ENCODE peak calls at places on chromosomes 2 and 18, in seven cellular contexts. One of them, this sample, is unnamed.
A peak's percentile ranks its signal among the peaks of the same experiment; 100 is the strongest.

GRCh38 chr2:26520065-26520464 is 42.1 kb upstream of the OTOF start:
- DNase-seq in HCT116: no peak
- DNase-seq in K562: no peak
- DNase-seq in GM12878: no peak
- DNase-seq in HepG2: no peak
- DNase-seq in H1: no peak
- DNase-seq in SK-N-SH: no peak
- DNase-seq in this sample: no peak

GRCh38 chr2:229370484-229370883 is 99.4 kb upstream of the PID1 start:
- DNase-seq in HCT116: no peak
- DNase-seq in K562: no peak
- DNase-seq in GM12878: no peak
- DNase-seq in HepG2: no peak
- DNase-seq in H1: no peak
- DNase-seq in SK-N-SH: no peak
- DNase-seq in this sample: no peak

GRCh38 chr2:137957033-137957432 is 7.2 kb upstream of the HNMT start:
- DNase-seq in HCT116: no peak
- DNase-seq in K562: no peak
- DNase-seq in GM12878: no peak
- DNase-seq in HepG2: peak; percentile 80
- DNase-seq in H1: no peak
- DNase-seq in SK-N-SH: no peak
- DNase-seq in this sample: no peak

GRCh38 chr2:86787701-86788100 is 3.0 kb downstream of the CD8A start:
- DNase-seq in HCT116: no peak
- DNase-seq in K562: no peak
- DNase-seq in GM12878: no peak
- DNase-seq in HepG2: no peak
- DNase-seq in H1: no peak
- DNase-seq in SK-N-SH: peak; percentile 30
- DNase-seq in this sample: no peak

GRCh38 chr2:12074126-12074883 is 327.9 kb downstream of the LPIN1 start:
- DNase-seq in HCT116: no peak
- DNase-seq in K562: peak; percentile 83
- DNase-seq in GM12878: peak; percentile 67
- DNase-seq in HepG2: no peak
- DNase-seq in H1: no peak
- DNase-seq in SK-N-SH: peak; percentile 41
- DNase-seq in this sample: no peak

GRCh38 chr2:71941731-71942575 is 205.7 kb downstream of the CYP26B1 start:
- DNase-seq in HCT116: no peak
- DNase-seq in K562: no peak
- DNase-seq in GM12878: no peak
- DNase-seq in HepG2: no peak
- DNase-seq in H1: peak; percentile 28
- DNase-seq in SK-N-SH: no peak
- DNase-seq in this sample: no peak

GRCh38 chr2:42754021-42754775 is 9.7 kb downstream of the OXER1 start:
- DNase-seq in HCT116: no peak
- DNase-seq in K562: no peak
- DNase-seq in GM12878: peak; percentile 76
- DNase-seq in HepG2: no peak
- DNase-seq in H1: no peak
- DNase-seq in SK-N-SH: peak; percentile 72
- DNase-seq in this sample: no peak

GRCh38 chr2:223165423-223166214 is 113.6 kb downstream of the KCNE4 start:
- DNase-seq in HCT116: no peak
- DNase-seq in K562: no peak
- DNase-seq in GM12878: no peak
- DNase-seq in HepG2: no peak
- DNase-seq in H1: no peak
- DNase-seq in SK-N-SH: peak; percentile 35
- DNase-seq in this sample: no peak

GRCh38 chr2:71102981-71103681 is 26.9 kb downstream of the MCEE start:
- DNase-seq in HCT116: no peak
- DNase-seq in K562: no peak
- DNase-seq in GM12878: no peak
- DNase-seq in HepG2: no peak
- DNase-seq in H1: no peak
- DNase-seq in SK-N-SH: no peak
- DNase-seq in this sample: no peak

GRCh38 chr18:41436772-41437171 is 518.3 kb upstream of the PIK3C3 start:
- DNase-seq in HCT116: no peak
- DNase-seq in K562: no peak
- DNase-seq in GM12878: no peak
- DNase-seq in HepG2: no peak
- DNase-seq in H1: no peak
- DNase-seq in SK-N-SH: no peak
- DNase-seq in this sample: no peak

GRCh38 chr2:144274131-144274530 is 245.8 kb downstream of the ZEB2 start:
- DNase-seq in HCT116: no peak
- DNase-seq in K562: no peak
- DNase-seq in GM12878: no peak
- DNase-seq in HepG2: no peak
- DNase-seq in H1: no peak
- DNase-seq in SK-N-SH: no peak
- DNase-seq in this sample: no peak

GRCh38 chr18:23779696-23780303 is 90.5 kb downstream of the LAMA3 start:
- DNase-seq in HCT116: peak; percentile 12
- DNase-seq in K562: no peak
- DNase-seq in GM12878: no peak
- DNase-seq in HepG2: peak; percentile 54
- DNase-seq in H1: no peak
- DNase-seq in SK-N-SH: no peak
- DNase-seq in this sample: no peak

GRCh38 chr18:23778828-23779227 is 89.6 kb downstream of the LAMA3 start:
- DNase-seq in HCT116: no peak
- DNase-seq in K562: no peak
- DNase-seq in GM12878: no peak
- DNase-seq in HepG2: no peak
- DNase-seq in H1: no peak
- DNase-seq in SK-N-SH: no peak
- DNase-seq in this sample: no peak

GRCh38 chr18:23784811-23785245 is 95.6 kb downstream of the LAMA3 start:
- DNase-seq in HCT116: no peak
- DNase-seq in K562: no peak
- DNase-seq in GM12878: no peak
- DNase-seq in HepG2: no peak
- DNase-seq in H1: no peak
- DNase-seq in SK-N-SH: no peak
- DNase-seq in this sample: no peak
- TF ChIP-seq JUND in HCT116: no peak
- TF ChIP-seq JUND in K562: no peak
- TF ChIP-seq JUND in GM12878: no peak
- TF ChIP-seq JUND in HepG2: no peak
- TF ChIP-seq JUND in H1: no peak
- TF ChIP-seq JUND in SK-N-SH: no peak
- TF ChIP-seq JUND in this sample: no peak

GRCh38 chr18:48003426-48004349 is 73.2 kb upstream of the SMAD2 start:
- DNase-seq in HCT116: peak; percentile 72
- DNase-seq in K562: no peak
- DNase-seq in GM12878: no peak
- DNase-seq in HepG2: no peak
- DNase-seq in H1: no peak
- DNase-seq in SK-N-SH: no peak
- DNase-seq in this sample: no peak
- TF ChIP-seq JUND in HCT116: no peak
- TF ChIP-seq JUND in K562: no peak
- TF ChIP-seq JUND in GM12878: no peak
- TF ChIP-seq JUND in HepG2: no peak
- TF ChIP-seq JUND in H1: no peak
- TF ChIP-seq JUND in SK-N-SH: no peak
- TF ChIP-seq JUND in this sample: no peak

GRCh38 chr18:28177828-28178635 is 1.1 kb upstream of the CDH2 start:
- DNase-seq in HCT116: no peak
- DNase-seq in K562: no peak
- DNase-seq in GM12878: no peak
- DNase-seq in HepG2: peak; percentile 18
- DNase-seq in H1: peak; percentile 82
- DNase-seq in SK-N-SH: peak; percentile 93
- DNase-seq in this sample: peak; percentile 84

GRCh38 chr18:28176933-28177827 is at the start of gene CDH2:
- DNase-seq in HCT116: no peak
- DNase-seq in K562: no peak
- DNase-seq in GM12878: no peak
- DNase-seq in HepG2: peak; percentile 77
- DNase-seq in H1: peak; percentile 74
- DNase-seq in SK-N-SH: peak; percentile 92
- DNase-seq in this sample: peak; percentile 10

GRCh38 chr18:28175930-28176673 is 828 bp downstream of the CDH2 start:
- DNase-seq in HCT116: no peak
- DNase-seq in K562: no peak
- DNase-seq in GM12878: no peak
- DNase-seq in HepG2: no peak
- DNase-seq in H1: peak; percentile 72
- DNase-seq in SK-N-SH: peak; percentile 64
- DNase-seq in this sample: no peak

GRCh38 chr18:28176674-28176932 is 327 bp downstream of the CDH2 start:
- DNase-seq in HCT116: no peak
- DNase-seq in K562: no peak
- DNase-seq in GM12878: no peak
- DNase-seq in HepG2: no peak
- DNase-seq in H1: peak; percentile 59
- DNase-seq in SK-N-SH: no peak
- DNase-seq in this sample: no peak

GRCh38 chr18:28178720-28179119 is 1.8 kb upstream of the CDH2 start:
- DNase-seq in HCT116: no peak
- DNase-seq in K562: no peak
- DNase-seq in GM12878: no peak
- DNase-seq in HepG2: no peak
- DNase-seq in H1: no peak
- DNase-seq in SK-N-SH: no peak
- DNase-seq in this sample: no peak
- TF ChIP-seq JUND in HCT116: no peak
- TF ChIP-seq JUND in K562: no peak
- TF ChIP-seq JUND in GM12878: no peak
- TF ChIP-seq JUND in HepG2: no peak
- TF ChIP-seq JUND in H1: no peak
- TF ChIP-seq JUND in SK-N-SH: no peak
- TF ChIP-seq JUND in this sample: no peak

GRCh38 chr2:118207889-118208288 is 119.6 kb downstream of the INSIG2 start:
- DNase-seq in HCT116: no peak
- DNase-seq in K562: no peak
- DNase-seq in GM12878: no peak
- DNase-seq in HepG2: no peak
- DNase-seq in H1: no peak
- DNase-seq in SK-N-SH: no peak
- DNase-seq in this sample: no peak

GRCh38 chr2:118197011-118197695 is 108.9 kb downstream of the INSIG2 start:
- DNase-seq in HCT116: no peak
- DNase-seq in K562: peak; percentile 55
- DNase-seq in GM12878: no peak
- DNase-seq in HepG2: no peak
- DNase-seq in H1: no peak
- DNase-seq in SK-N-SH: peak; percentile 17
- DNase-seq in this sample: no peak

GRCh38 chr2:118198268-118198667 is 110.0 kb downstream of the INSIG2 start:
- DNase-seq in HCT116: no peak
- DNase-seq in K562: no peak
- DNase-seq in GM12878: no peak
- DNase-seq in HepG2: no peak
- DNase-seq in H1: no peak
- DNase-seq in SK-N-SH: no peak
- DNase-seq in this sample: no peak

GRCh38 chr2:118202707-118203303 is 114.5 kb downstream of the INSIG2 start:
- DNase-seq in HCT116: no peak
- DNase-seq in K562: peak; percentile 47
- DNase-seq in GM12878: no peak
- DNase-seq in HepG2: peak; percentile 54
- DNase-seq in H1: peak; percentile 77
- DNase-seq in SK-N-SH: peak; percentile 54
- DNase-seq in this sample: peak; percentile 35
- TF ChIP-seq JUND in HCT116: no peak
- TF ChIP-seq JUND in K562: no peak
- TF ChIP-seq JUND in GM12878: no peak
- TF ChIP-seq JUND in HepG2: no peak
- TF ChIP-seq JUND in H1: no peak
- TF ChIP-seq JUND in SK-N-SH: no peak
- TF ChIP-seq JUND in this sample: no peak

GRCh38 chr18:31243740-31244512 is 74.0 kb upstream of the DSG1 start:
- DNase-seq in HCT116: peak; percentile 33
- DNase-seq in K562: no peak
- DNase-seq in GM12878: no peak
- DNase-seq in HepG2: peak; percentile 97
- DNase-seq in H1: no peak
- DNase-seq in SK-N-SH: no peak
- DNase-seq in this sample: peak; percentile 13
- TF ChIP-seq JUND in HCT116: no peak
- TF ChIP-seq JUND in K562: no peak
- TF ChIP-seq JUND in GM12878: no peak
- TF ChIP-seq JUND in HepG2: no peak
- TF ChIP-seq JUND in H1: no peak
- TF ChIP-seq JUND in SK-N-SH: no peak
- TF ChIP-seq JUND in this sample: no peak